ENCODE peak calls at places on chromosome 2, in ten cellular contexts. M, U, B, O, H, Y, F, P, Z and X are unnamed samples.

GRCh38 chr2:48380989-48381625 is 148.8 kb upstream of the STON1 start:
- DNase-seq in M (no peak), U (no peak), B (peak; percentile 21), O (no peak), H (no peak), Y (no peak), F (no peak), P (no peak), Z (no peak), X (no peak)

GRCh38 chr2:227472265-227473018 is 486 bp downstream of the AGFG1 start:
- DNase-seq in M (peak; percentile 31), U (peak; percentile 59), B (peak; percentile 12), O (peak; percentile 44), H (peak; percentile 78), Y (peak; percentile 55), F (no peak), P (peak; percentile 68), Z (peak; percentile 37), X (peak; percentile 57)

GRCh38 chr2:10575566-10576300 is 114.0 kb downstream of the NOL10 start:
- DNase-seq in M (no peak), U (no peak), B (peak; percentile 94), O (no peak), H (no peak), Y (no peak), F (no peak), P (no peak), Z (no peak), X (peak; percentile 61)

GRCh38 chr2:54284801-54285200 is 28.8 kb upstream of the TSPYL6 start:
- DNase-seq in M (no peak), U (no peak), B (no peak), O (no peak), H (no peak), Y (no peak), F (no peak), P (no peak), Z (no peak), X (no peak)

GRCh38 chr2:128607981-128608506 is 289.4 kb upstream of the HS6ST1 start:
- DNase-seq in M (no peak), U (no peak), B (peak; percentile 4), O (no peak), H (no peak), Y (no peak), F (peak; percentile 34), P (peak; percentile 58), Z (no peak), X (no peak)

GRCh38 chr2:39379643-39380524 is 57.2 kb downstream of the MAP4K3 start:
- DNase-seq in M (no peak), U (peak; percentile 37), B (peak; percentile 67), O (peak; percentile 8), H (peak; percentile 43), Y (no peak), F (no peak), P (no peak), Z (no peak), X (peak; percentile 81)

GRCh38 chr2:126793885-126794613 is 104.6 kb upstream of the TEX51 start:
- DNase-seq in M (no peak), U (no peak), B (no peak), O (no peak), H (no peak), Y (no peak), F (no peak), P (no peak), Z (peak; percentile 16), X (no peak)

GRCh38 chr2:200193791-200194190 is 112.7 kb upstream of the SPATS2L start:
- DNase-seq in M (no peak), U (no peak), B (no peak), O (no peak), H (no peak), Y (no peak), F (no peak), P (no peak), Z (no peak), X (no peak)

DNA sequence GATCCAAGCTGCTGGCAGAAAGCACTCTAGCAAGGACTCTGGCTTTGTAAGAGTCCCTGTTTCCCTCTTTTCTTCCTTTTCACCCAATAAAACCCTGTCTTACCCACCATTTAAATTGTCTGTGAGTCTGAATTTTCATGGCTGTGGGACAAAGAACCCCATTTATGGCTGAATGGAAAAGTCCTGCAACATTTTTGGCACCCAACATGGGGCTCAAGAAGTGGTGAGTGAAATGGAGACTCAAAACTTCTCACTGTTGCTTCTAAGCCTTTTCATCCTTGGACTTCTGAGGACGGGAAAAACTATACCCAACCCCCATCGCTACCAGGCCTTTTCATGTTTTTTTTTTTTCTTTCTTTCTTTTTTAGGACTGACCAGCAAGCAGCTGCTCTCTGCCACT is 329.5 kb upstream of the CWC22 start:
- DNase-seq in M (no peak), U (no peak), B (no peak), O (no peak), H (no peak), Y (no peak), F (no peak), P (no peak), Z (no peak), X (no peak)
- H3K9me3 ChIP-seq in M (peaks cover 6% of the 10 kb centered on the region), U (peaks cover 1% of the 10 kb centered on the region), B (peaks cover 16% of the 10 kb centered on the region), O (peaks cover 5% of the 10 kb centered on the region), H (peaks cover 11% of the 10 kb centered on the region), Y (no peaks in the 10 kb centered on the region), F (no peaks in the 10 kb centered on the region), P (peaks cover 61% of the 10 kb centered on the region), Z (peaks cover 15% of the 10 kb centered on the region), X (no peaks in the 10 kb centered on the region)

GRCh38 chr2:158666969-158667368 is 128.1 kb upstream of the DAPL1 start:
- DNase-seq in M (no peak), U (no peak), B (no peak), O (no peak), H (no peak), Y (peak; percentile 36), F (no peak), P (no peak), Z (no peak), X (no peak)

GRCh38 chr2:158664987-158665386 is 130.1 kb upstream of the DAPL1 start:
- DNase-seq in M (no peak), U (no peak), B (no peak), O (no peak), H (no peak), Y (no peak), F (no peak), P (no peak), Z (no peak), X (no peak)

GRCh38 chr2:158667567-158667966 is 127.5 kb upstream of the DAPL1 start:
- DNase-seq in M (no peak), U (no peak), B (peak; percentile 66), O (no peak), H (no peak), Y (no peak), F (no peak), P (no peak), Z (no peak), X (peak; percentile 75)

GRCh38 chr2:158663796-158664195 is 131.3 kb upstream of the DAPL1 start:
- DNase-seq in M (no peak), U (no peak), B (no peak), O (no peak), H (no peak), Y (no peak), F (no peak), P (no peak), Z (no peak), X (no peak)

DNA sequence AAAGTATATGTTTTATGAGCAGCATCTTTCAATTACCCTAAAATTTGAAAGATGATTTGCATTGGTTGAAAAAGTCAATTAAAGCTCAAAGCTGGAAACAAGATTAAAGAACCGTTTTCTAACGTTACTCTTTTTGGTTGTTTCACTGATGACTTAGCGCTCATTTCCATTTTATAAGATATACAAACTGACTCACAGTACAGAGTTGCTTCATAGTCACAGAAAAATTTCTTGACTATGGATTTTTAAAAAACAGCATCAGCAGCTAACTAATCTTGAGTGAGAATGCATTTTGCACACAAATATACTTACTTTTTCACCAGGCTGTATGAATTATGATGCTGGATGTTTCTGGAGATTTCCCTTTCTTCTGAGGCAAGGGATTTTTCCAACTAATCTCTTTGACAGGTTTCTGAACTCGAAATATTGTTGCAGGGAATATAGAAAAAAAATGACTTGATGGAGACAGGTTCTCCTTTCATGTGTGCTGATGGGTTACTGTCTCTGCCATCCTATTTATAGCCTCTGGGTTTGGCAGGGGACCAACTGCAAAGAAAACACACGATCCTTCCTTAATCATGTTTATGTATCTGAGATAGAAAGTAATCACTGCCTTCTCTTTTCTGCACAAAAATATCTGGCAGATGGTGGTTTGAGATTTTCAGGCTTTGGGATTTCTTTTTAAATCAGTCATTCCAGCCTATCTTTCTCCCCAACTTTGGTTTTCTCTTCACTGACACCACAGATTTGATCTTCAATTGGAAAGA is 129.4 kb upstream of the DAPL1 start:
- DNase-seq in M (no peak), U (no peak), B (peak; percentile 10), O (no peak), H (no peak), Y (no peak), F (no peak), P (no peak), Z (no peak), X (no peak)
- H3K36me3 ChIP-seq in M (no peaks in the 10 kb centered on the region), U (peaks cover 100% of the 10 kb centered on the region), B (peaks cover 10% of the 10 kb centered on the region), O (no peaks in the 10 kb centered on the region), H (no peaks in the 10 kb centered on the region), Y (peaks cover 13% of the 10 kb centered on the region), F (no peaks in the 10 kb centered on the region), P (peaks cover 35% of the 10 kb centered on the region), Z (peaks cover 79% of the 10 kb centered on the region), X (peaks cover 26% of the 10 kb centered on the region)

GRCh38 chr2:172098287-172098649 is 4.4 kb downstream of the DLX2 start:
- DNase-seq in M (no peak), U (no peak), B (no peak), O (no peak), H (no peak), Y (peak; percentile 9), F (no peak), P (no peak), Z (no peak), X (no peak)

GRCh38 chr2:172099472-172100079 is 3.1 kb downstream of the DLX2 start:
- DNase-seq in M (no peak), U (no peak), B (no peak), O (no peak), H (no peak), Y (peak; percentile 28), F (no peak), P (no peak), Z (no peak), X (no peak)

GRCh38 chr2:172097557-172098131 is 5.1 kb downstream of the DLX2 start:
- DNase-seq in M (no peak), U (peak; percentile 39), B (peak; percentile 35), O (no peak), H (peak; percentile 32), Y (peak; percentile 40), F (no peak), P (no peak), Z (no peak), X (no peak)

GRCh38 chr2:172100080-172101007 is 2.4 kb downstream of the DLX2 start:
- DNase-seq in M (no peak), U (no peak), B (no peak), O (no peak), H (peak; percentile 64), Y (peak; percentile 19), F (no peak), P (no peak), Z (no peak), X (no peak)

GRCh38 chr2:172098650-172099471 is 3.8 kb downstream of the DLX2 start:
- DNase-seq in M (no peak), U (peak; percentile 95), B (peak; percentile 85), O (no peak), H (peak; percentile 79), Y (peak; percentile 45), F (no peak), P (no peak), Z (no peak), X (peak; percentile 57)
- H3K4me3 ChIP-seq in M (peak overlapping the region; percentile 2), U (peak overlapping the region; percentile 33), B (peak overlapping the region; percentile 66), O (no peak overlapping the region), H (peak overlapping the region; percentile 27), Y (no peak overlapping the region), F (peak overlapping the region; percentile 3), P (no peak overlapping the region), Z (peak overlapping the region; percentile 41), X (peak overlapping the region; percentile 8)

GRCh38 chr2:72548081-72548764 is 277.6 kb downstream of the EXOC6B start:
- DNase-seq in M (no peak), U (no peak), B (no peak), O (no peak), H (no peak), Y (no peak), F (no peak), P (no peak), Z (no peak), X (peak; percentile 21)
- H3K9me3 ChIP-seq in M (no peaks in the 10 kb centered on the region), U (no peaks in the 10 kb centered on the region), B (no peaks in the 10 kb centered on the region), O (no peaks in the 10 kb centered on the region), H (no peaks in the 10 kb centered on the region), Y (no peaks in the 10 kb centered on the region), F (no peaks in the 10 kb centered on the region), P (no peaks in the 10 kb centered on the region), Z (no peaks in the 10 kb centered on the region), X (no peaks in the 10 kb centered on the region)